ENCODE peak calls at places on chromosomes 13 and 19, in six cellular contexts. I is activated naive CD4-positive, alpha-beta T cell treated with anti-CD3 and anti-CD28 coated beads for 36 hours; U is T-helper 1 cell; O is germinal center; E is WTC11; B is non-pigmented ciliary epithelial cell. L is an unnamed sample.

GRCh38 chr13:65473199-65473598 is 1756.9 kb downstream of the PCDH9 start:
- DNase-seq in I (no peak), U (no peak), O (no peak), E (no peak), B (no peak), L (no peak)

GRCh38 chr19:54062643-54063042 is 1.1 kb downstream of the VSTM1 start:
- DNase-seq in I (no peak), U (no peak), O (no peak), E (no peak), B (no peak), L (no peak)

GRCh38 chr13:35475131-35475959 is 1.1 kb downstream of the MAB21L1 start:
- DNase-seq in I (peak), U (no peak), O (no peak), E (peak), B (no peak), L (peak)

GRCh38 chr13:37595162-37595561 is 3.4 kb downstream of the POSTN start:
- DNase-seq in I (no peak), U (no peak), O (no peak), E (no peak), B (no peak), L (no peak)

GRCh38 chr13:48125794-48126228 is 30.9 kb upstream of the MED4 start:
- DNase-seq in I (no peak), U (no peak), O (no peak), E (no peak), B (no peak), L (no peak)

GRCh38 chr13:99289674-99290337 is 17.4 kb downstream of the GPR183 start:
- DNase-seq in I (peak), U (peak), O (no peak), E (no peak), B (no peak), L (no peak)

GRCh38 chr19:35404879-35405622 is 34.2 kb downstream of the GPR42 start:
- DNase-seq in I (peak), U (no peak), O (no peak), E (no peak), B (peak), L (no peak)

GRCh38 chr13:100674363-100674847 is at the start of gene TMTC4:
- DNase-seq in I (no peak), U (no peak), O (no peak), E (no peak), B (no peak), L (no peak)

GRCh38 chr19:11737964-11738745 is 591 bp downstream of the ZNF823 start:
- DNase-seq in I (peak), U (no peak), O (peak), E (peak), B (no peak), L (peak)

GRCh38 chr13:112983428-112984196 is 14.6 kb downstream of the MCF2L start:
- DNase-seq in I (no peak), U (no peak), O (no peak), E (no peak), B (no peak), L (no peak)

GRCh38 chr13:31611214-31611613 is 128.1 kb upstream of the RXFP2 start:
- DNase-seq in I (no peak), U (no peak), O (no peak), E (no peak), B (no peak), L (no peak)

GRCh38 chr13:77397636-77398035 is 70.7 kb upstream of the MYCBP2 start:
- DNase-seq in I (no peak), U (no peak), O (no peak), E (no peak), B (no peak), L (no peak)

GRCh38 chr19:48342841-48343540 is 17.6 kb downstream of the EMP3 start:
- DNase-seq in I (no peak), U (no peak), O (no peak), E (no peak), B (no peak), L (no peak)